ENCODE peak calls at places on chromosomes 7 and 10, in seven cellular contexts. S, C, Y, X, T, W and G are unnamed samples.

GRCh38 chr7:96235281-96235680 is 86.6 kb downstream of the SLC25A13 start:
- DNase-seq in S (no peak), C (no peak), Y (no peak), X (no peak), T (no peak), W (no peak), G (no peak)

GRCh38 chr7:149071641-149072437 is 18.7 kb downstream of the ZNF786 start:
- DNase-seq in S (no peak), C (no peak), Y (peak), X (no peak), T (peak), W (no peak), G (no peak)

GRCh38 chr7:68250143-68250542 is 1253.5 kb downstream of the TYW1 start:
- DNase-seq in S (no peak), C (no peak), Y (no peak), X (no peak), T (no peak), W (no peak), G (no peak)

GRCh38 chr7:157444843-157445135 is 108.0 kb downstream of the DNAJB6 start:
- DNase-seq in S (peak), C (no peak), Y (no peak), X (no peak), T (no peak), W (no peak), G (no peak)

GRCh38 chr7:31493714-31494181 is 20.1 kb upstream of the ITPRID1 start:
- DNase-seq in S (no peak), C (no peak), Y (no peak), X (no peak), T (no peak), W (peak), G (no peak)

GRCh38 chr10:110209399-110209925 is 2.1 kb downstream of the MXI1 start:
- DNase-seq in S (peak), C (peak), Y (peak), X (no peak), T (peak), W (peak), G (peak)

GRCh38 chr7:114310344-114311118 is 104.1 kb upstream of the FOXP2 start:
- DNase-seq in S (no peak), C (no peak), Y (no peak), X (no peak), T (peak), W (no peak), G (no peak)

GRCh38 chr10:117186832-117187615 is 10.3 kb upstream of the KCNK18 start:
- DNase-seq in S (no peak), C (peak), Y (peak), X (no peak), T (peak), W (no peak), G (no peak)

GRCh38 chr10:100303724-100304319 is 17.3 kb upstream of the BLOC1S2 start:
- DNase-seq in S (no peak), C (no peak), Y (peak), X (no peak), T (peak), W (peak), G (peak)

GRCh38 chr7:43456200-43456599 is 126.7 kb upstream of the STK17A start:
- DNase-seq in S (no peak), C (no peak), Y (no peak), X (no peak), T (no peak), W (no peak), G (no peak)

GRCh38 chr7:79258826-79259225 is 194.6 kb downstream of the MAGI2 start:
- DNase-seq in S (no peak), C (no peak), Y (no peak), X (no peak), T (no peak), W (no peak), G (no peak)

GRCh38 chr7:22278660-22279059 is 78.3 kb downstream of the RAPGEF5 start:
- DNase-seq in S (no peak), C (no peak), Y (no peak), X (no peak), T (no peak), W (no peak), G (no peak)

GRCh38 chr10:43263551-43264323 is 3.1 kb downstream of the RASGEF1A start:
- DNase-seq in S (peak), C (no peak), Y (no peak), X (no peak), T (no peak), W (no peak), G (no peak)
- TF ChIP-seq CTCF in S (no peak), C (peak), Y (peak), X (peak), T (peak), W (peak), G (peak)

DNA sequence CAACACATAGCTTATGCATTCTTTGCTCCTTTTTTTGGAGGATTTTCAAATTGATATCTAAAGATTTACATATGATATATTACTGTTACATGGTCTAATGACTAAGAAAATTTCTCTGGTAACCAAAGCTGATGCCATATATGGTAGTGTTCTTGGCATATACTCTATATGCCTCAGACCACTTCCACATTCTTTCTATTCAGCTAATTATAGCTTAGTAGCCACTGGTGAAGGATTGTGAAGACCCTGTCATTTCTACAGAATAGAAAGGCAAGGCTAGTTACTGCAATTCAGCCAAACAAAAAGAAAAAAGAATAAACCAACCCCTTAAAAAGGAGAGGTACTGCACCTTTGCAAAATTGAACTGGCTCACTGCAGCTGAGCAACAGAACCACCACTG is 3.7 kb downstream of the PURB start:
- DNase-seq in S (no peak), C (peak), Y (peak), X (no peak), T (peak), W (peak), G (peak)
- H3K4me3 ChIP-seq in S (peak), C (peak), Y (peak), X (peak), T (peak), W (peak), G (no peak)

GRCh38 chr7:5211730-5212482 is 21.9 kb downstream of the WIPI2 start:
- DNase-seq in S (no peak), C (no peak), Y (no peak), X (no peak), T (no peak), W (no peak), G (no peak)
- TF ChIP-seq CTCF in S (no peak), C (no peak), Y (no peak), X (no peak), T (no peak), W (no peak), G (no peak)

GRCh38 chr7:151448261-151449252 is 8.6 kb upstream of the CRYGN start:
- DNase-seq in S (peak), C (no peak), Y (peak), X (no peak), T (peak), W (peak), G (peak)

GRCh38 chr7:151446412-151446811 is 6.5 kb upstream of the CRYGN start:
- DNase-seq in S (no peak), C (no peak), Y (no peak), X (no peak), T (no peak), W (no peak), G (no peak)

GRCh38 chr7:151449990-151450389 is 10.0 kb upstream of the CRYGN start:
- DNase-seq in S (no peak), C (no peak), Y (no peak), X (no peak), T (no peak), W (no peak), G (no peak)

GRCh38 chr7:151447312-151447711 is 7.4 kb upstream of the CRYGN start:
- DNase-seq in S (no peak), C (no peak), Y (no peak), X (no peak), T (no peak), W (no peak), G (no peak)

DNA sequence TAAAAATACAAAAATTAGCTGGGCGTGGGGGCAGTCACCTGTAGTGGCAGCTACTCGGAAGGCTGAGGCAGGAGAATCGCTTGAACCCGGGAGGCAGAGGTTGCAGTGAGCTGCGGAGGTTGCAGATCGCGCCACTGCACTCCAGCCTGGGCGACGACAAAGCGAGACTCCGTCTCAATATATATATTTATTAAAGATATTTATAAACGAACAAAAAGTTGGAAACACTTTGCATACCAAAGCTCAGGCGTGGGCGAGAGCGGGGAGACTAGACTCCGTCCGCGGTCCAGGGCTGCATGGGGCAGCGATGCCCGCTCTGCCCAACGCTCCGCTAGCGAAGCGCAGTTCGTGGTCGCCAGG is 7.9 kb upstream of the CRYGN start:
- DNase-seq in S (no peak), C (no peak), Y (no peak), X (no peak), T (no peak), W (no peak), G (no peak)
- H3K4me3 ChIP-seq in S (peak), C (peak), Y (no peak), X (peak), T (peak), W (no peak), G (peak)

GRCh38 chr10:33293531-33294170 is 40.8 kb downstream of the NRP1 start:
- DNase-seq in S (no peak), C (no peak), Y (no peak), X (no peak), T (peak), W (no peak), G (no peak)

GRCh38 chr10:33293081-33293480 is 41.4 kb downstream of the NRP1 start:
- DNase-seq in S (no peak), C (no peak), Y (no peak), X (no peak), T (peak), W (no peak), G (no peak)

GRCh38 chr10:33290286-33291052 is 44.0 kb downstream of the NRP1 start:
- DNase-seq in S (no peak), C (no peak), Y (no peak), X (no peak), T (no peak), W (no peak), G (no peak)

GRCh38 chr10:33289776-33290175 is 44.7 kb downstream of the NRP1 start:
- DNase-seq in S (no peak), C (no peak), Y (no peak), X (no peak), T (no peak), W (no peak), G (no peak)

DNA sequence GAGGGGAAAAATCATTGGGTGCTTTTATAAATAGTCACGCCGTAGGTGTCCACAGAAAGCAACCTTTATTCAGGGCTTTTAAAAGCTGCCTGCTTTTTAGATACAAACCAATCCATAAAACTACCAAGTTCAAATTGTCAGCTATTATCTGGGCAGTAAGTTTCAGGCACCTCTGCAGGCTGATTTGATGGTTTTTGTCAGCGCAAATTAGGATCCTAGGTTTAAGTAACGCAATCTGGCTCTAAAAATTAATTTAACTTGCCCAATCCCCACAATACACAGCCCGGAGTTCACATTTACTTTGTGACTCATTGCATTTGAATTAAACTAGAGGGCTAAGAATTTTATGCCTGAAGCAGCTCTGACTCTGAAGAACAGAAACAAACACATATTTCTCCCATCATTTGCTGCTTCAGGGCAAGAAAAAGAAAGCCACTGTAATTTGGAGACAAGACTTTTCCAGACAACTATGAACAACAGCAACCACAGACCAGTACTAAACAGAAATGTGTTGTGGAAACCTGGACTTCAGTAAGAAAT is 43.3 kb downstream of the NRP1 start:
- DNase-seq in S (no peak), C (no peak), Y (peak), X (peak), T (peak), W (peak), G (peak)
- TF ChIP-seq CTCF in S (no peak), C (no peak), Y (no peak), X (no peak), T (no peak), W (no peak), G (no peak)

GRCh38 chr7:25849361-25850184 is 302.4 kb upstream of the NFE2L3 start:
- DNase-seq in S (no peak), C (no peak), Y (peak), X (peak), T (peak), W (peak), G (peak)
- H3K4me3 ChIP-seq in S (no peak), C (no peak), Y (peak), X (no peak), T (peak), W (no peak), G (peak)

GRCh38 chr10:80077869-80078447 is 507 bp upstream of the TMEM254 start:
- DNase-seq in S (no peak), C (no peak), Y (no peak), X (no peak), T (no peak), W (no peak), G (no peak)
- TF ChIP-seq CTCF in S (no peak), C (no peak), Y (no peak), X (no peak), T (no peak), W (no peak), G (no peak)